ENCODE peak calls at places on chromosomes 5 and 9, in five cellular contexts. O is stimulated activated CD4-positive, alpha-beta T cell treated with anti-CD3 and anti-CD28 coated beads, Interleukin-1b, Interleukin-23, amount 100 ng/mL, for 1 hour; M is C1 segment of cervical spinal cord; H is activated T-helper 1 cell treated with anti-CD3 and anti-CD28 coated beads, Interleukin-2, amount 50 U/mL, for 16 hours; E is epithelial cell of esophagus. T is an unnamed sample.

GRCh38 chr5:58787982-58788381 is 205.1 kb downstream of the RAB3C start:
- DNase-seq in M (no peak), E (no peak), O (no peak), H (no peak), T (no peak)

GRCh38 chr5:56105511-56106372 is 111.0 kb upstream of the IL6ST start:
- DNase-seq in O (no peak), E (no peak), H (no peak), M (no peak), T (no peak)

GRCh38 chr5:1112596-1113331 is 901 bp upstream of the SLC12A7 start:
- DNase-seq in M (no peak), O (no peak), E (peak), H (no peak), T (no peak)

GRCh38 chr5:145825751-145826180 is 9.4 kb downstream of the PRELID2 start:
- DNase-seq in E (peak), M (no peak), H (no peak), O (no peak), T (no peak)

GRCh38 chr5:112125910-112126309 is 293.2 kb downstream of the EPB41L4A start:
- DNase-seq in M (no peak), H (no peak), E (no peak), O (no peak), T (no peak)

GRCh38 chr5:1466631-1467265 is 21.5 kb upstream of the SLC6A3 start:
- DNase-seq in O (no peak), E (no peak), M (no peak), H (no peak), T (no peak)

GRCh38 chr9:69211424-69212036 is 37.5 kb downstream of the TJP2 start:
- DNase-seq in M (no peak), H (no peak), O (no peak), E (no peak), T (no peak)

GRCh38 chr9:117555964-117556629 is 141.2 kb upstream of the ASTN2 start:
- DNase-seq in O (no peak), E (peak), H (no peak), M (no peak), T (no peak)

GRCh38 chr5:54581831-54582548 is 64.4 kb downstream of the SNX18 start:
- DNase-seq in H (no peak), M (no peak), O (no peak), E (no peak), T (no peak)

GRCh38 chr5:95841914-95842812 is 19.6 kb upstream of the GLRX start:
- DNase-seq in H (no peak), M (no peak), E (peak), O (no peak), T (no peak)

GRCh38 chr5:59874675-59875074 is 18.9 kb downstream of the PDE4D start:
- DNase-seq in H (no peak), E (no peak), O (no peak), M (no peak), T (no peak)

GRCh38 chr5:59390074-59390659 is 503.4 kb downstream of the PDE4D start:
- DNase-seq in E (peak), M (no peak), O (no peak), H (no peak), T (no peak)

GRCh38 chr5:143673676-143674468 is 138.1 kb upstream of the HMHB1 start:
- DNase-seq in E (peak), H (no peak), M (no peak), O (no peak), T (no peak)

GRCh38 chr5:109943701-109944235 is 254.0 kb downstream of the MAN2A1 start:
- DNase-seq in E (no peak), H (no peak), O (no peak), M (no peak), T (no peak)

GRCh38 chr9:99104459-99105151 is at the start of gene TGFBR1:
- DNase-seq in H (peak), M (peak), O (peak), E (peak), T (peak)

GRCh38 chr9:112378441-112379176 is 1.3 kb upstream of the HSDL2 start:
- DNase-seq in O (no peak), E (peak), M (no peak), H (no peak), T (no peak)

GRCh38 chr9:106800691-106801090 is 62.3 kb upstream of the ZNF462 start:
- DNase-seq in H (no peak), O (no peak), E (no peak), M (no peak), T (no peak)

GRCh38 chr5:60526336-60526875 is 173.6 kb downstream of the DEPDC1B start:
- DNase-seq in M (no peak), H (no peak), O (no peak), E (no peak), T (no peak)

GRCh38 chr9:130442746-130443455 is 1.9 kb upstream of the ASS1 start:
- DNase-seq in E (no peak), M (no peak), O (no peak), H (no peak), T (no peak)

GRCh38 chr5:14153932-14154646 is 10.9 kb downstream of the TRIO start:
- DNase-seq in M (no peak), H (no peak), O (no peak), E (peak), T (no peak)

GRCh38 chr5:43313854-43314457 is 744 bp upstream of the HMGCS1 start:
- DNase-seq in O (no peak), H (no peak), E (no peak), M (peak), T (no peak)

GRCh38 chr5:141511771-141512325 is 23.0 kb downstream of the PCDHGC5 start:
- DNase-seq in O (no peak), M (no peak), H (no peak), E (no peak), T (no peak)

GRCh38 chr9:88392549-88392948 is 4.3 kb downstream of the SPIN1 start:
- DNase-seq in M (no peak), H (no peak), O (no peak), E (no peak), T (no peak)

GRCh38 chr9:134811673-134812668 is 68.6 kb upstream of the FCN2 start:
- DNase-seq in H (no peak), E (no peak), O (no peak), M (no peak), T (no peak)